ENCODE peak calls at places on chromosomes 2 and 18, in eight cellular contexts. S, M, L, E, O, F, T and G are unnamed samples.

GRCh38 chr2:31075393-31075792 is 62.8 kb downstream of the GALNT14 start:
- DNase-seq in M (no peak), O (no peak), T (no peak), L (no peak), S (no peak), F (no peak), E (no peak), G (no peak)

GRCh38 chr2:225173909-225174308 is 131.6 kb upstream of the DOCK10 start:
- DNase-seq in S (no peak), T (no peak), E (no peak), F (no peak), L (no peak), O (no peak), M (no peak), G (no peak)

GRCh38 chr2:204175552-204176271 is 239.1 kb downstream of the ICOS start:
- DNase-seq in M (no peak), T (no peak), F (no peak), L (no peak), E (no peak), O (no peak), S (no peak), G (peak; percentile 50)

GRCh38 chr2:61763605-61764034 is 90.2 kb downstream of the FAM161A start:
- DNase-seq in S (peak; percentile 84), L (peak; percentile 89), F (no peak), M (peak; percentile 84), O (peak; percentile 89), T (no peak), E (peak; percentile 83), G (peak; percentile 90)

GRCh38 chr2:3447789-3448317 is 68.4 kb downstream of the TRAPPC12 start:
- DNase-seq in E (no peak), S (no peak), M (no peak), O (no peak), T (no peak), F (no peak), L (no peak), G (peak; percentile 57)

GRCh38 chr2:96760986-96761832 is 507 bp downstream of the CNNM4 start:
- DNase-seq in L (peak; percentile 34), T (peak; percentile 67), M (no peak), F (peak; percentile 50), E (no peak), O (no peak), S (peak; percentile 72), G (no peak)

GRCh38 chr2:134122610-134123009 is 131.3 kb upstream of the MGAT5 start:
- DNase-seq in L (no peak), E (no peak), T (peak; percentile 6), O (no peak), M (no peak), F (peak; percentile 39), S (no peak), G (peak; percentile 28)

GRCh38 chr2:203667838-203668237 is 38.6 kb upstream of the CD28 start:
- DNase-seq in L (no peak), M (no peak), S (no peak), T (no peak), E (no peak), F (no peak), O (no peak), G (no peak)

GRCh38 chr18:25289040-25289631 is 62.8 kb downstream of the ZNF521 start:
- DNase-seq in F (no peak), S (peak; percentile 43), T (no peak), O (peak; percentile 91), M (no peak), E (no peak), L (peak; percentile 83), G (no peak)

GRCh38 chr2:167122389-167122788 is 234.1 kb downstream of the XIRP2 start:
- DNase-seq in T (no peak), O (no peak), L (no peak), S (no peak), E (no peak), M (no peak), F (no peak), G (no peak)

GRCh38 chr2:108542071-108542470 is 7.8 kb downstream of the LIMS1 start:
- DNase-seq in M (no peak), T (no peak), S (no peak), O (peak; percentile 63), E (no peak), F (no peak), L (peak; percentile 77), G (no peak)

GRCh38 chr18:43863180-43863579 is 585.9 kb upstream of the SYT4 start:
- DNase-seq in S (no peak), M (no peak), E (no peak), O (no peak), T (no peak), F (no peak), L (no peak), G (no peak)

GRCh38 chr2:225270861-225271260 is 128.6 kb upstream of the NYAP2 start:
- DNase-seq in T (no peak), M (no peak), E (no peak), L (peak; percentile 71), S (no peak), F (no peak), O (peak; percentile 53), G (peak; percentile 22)

GRCh38 chr2:74369976-74370375 is 10.1 kb downstream of the DCTN1 start:
- DNase-seq in L (no peak), F (no peak), S (no peak), M (no peak), T (no peak), E (no peak), O (no peak), G (no peak)

GRCh38 chr2:165959371-165959770 is 5.8 kb upstream of the TTC21B start:
- DNase-seq in L (no peak), T (no peak), M (no peak), E (no peak), F (no peak), O (no peak), S (no peak), G (no peak)

GRCh38 chr2:135586148-135586547 is 54.9 kb downstream of the R3HDM1 start:
- DNase-seq in M (no peak), F (no peak), O (peak; percentile 6), E (no peak), L (no peak), T (no peak), S (no peak), G (no peak)

GRCh38 chr2:175964195-175964594 is 37.9 kb downstream of the LNPK start:
- DNase-seq in E (no peak), F (no peak), O (no peak), S (no peak), M (no peak), T (no peak), L (no peak), G (peak; percentile 16)
- TF ChIP-seq CTCF in E (no peak), F (peak; percentile 46), O (no peak), S (no peak), M (peak; percentile 14), T (no peak), L (no peak), G (peak; percentile 35)

DNA sequence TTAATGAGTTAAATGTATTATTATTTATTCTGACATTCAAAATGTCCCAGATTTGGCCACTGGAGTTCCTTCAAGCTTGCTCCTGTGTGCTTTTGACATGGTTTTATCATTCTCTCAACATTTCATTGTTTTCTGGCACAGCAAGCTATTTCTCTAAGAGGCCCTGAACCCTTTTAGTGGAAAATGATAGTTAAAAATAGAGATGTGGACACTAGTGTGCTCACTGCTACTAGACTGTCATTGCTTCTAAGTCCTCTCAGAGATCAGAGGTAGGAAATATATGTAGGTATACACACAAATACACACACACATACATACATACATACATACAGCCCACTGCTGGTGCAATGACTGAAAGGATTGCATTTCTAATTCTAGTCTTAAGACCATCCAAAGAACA is 25.5 kb downstream of the WDPCP start:
- DNase-seq in L (no peak), S (no peak), O (no peak), M (no peak), E (no peak), T (no peak), F (no peak), G (no peak)
- H3K9me3 ChIP-seq in L (no peaks in the 10 kb centered on the region), S (peaks cover 16% of the 10 kb centered on the region), O (no peaks in the 10 kb centered on the region), M (no peaks in the 10 kb centered on the region), E (no peaks in the 10 kb centered on the region), T (peaks cover 11% of the 10 kb centered on the region), F (no peaks in the 10 kb centered on the region), G (peaks cover 6% of the 10 kb centered on the region)

DNA sequence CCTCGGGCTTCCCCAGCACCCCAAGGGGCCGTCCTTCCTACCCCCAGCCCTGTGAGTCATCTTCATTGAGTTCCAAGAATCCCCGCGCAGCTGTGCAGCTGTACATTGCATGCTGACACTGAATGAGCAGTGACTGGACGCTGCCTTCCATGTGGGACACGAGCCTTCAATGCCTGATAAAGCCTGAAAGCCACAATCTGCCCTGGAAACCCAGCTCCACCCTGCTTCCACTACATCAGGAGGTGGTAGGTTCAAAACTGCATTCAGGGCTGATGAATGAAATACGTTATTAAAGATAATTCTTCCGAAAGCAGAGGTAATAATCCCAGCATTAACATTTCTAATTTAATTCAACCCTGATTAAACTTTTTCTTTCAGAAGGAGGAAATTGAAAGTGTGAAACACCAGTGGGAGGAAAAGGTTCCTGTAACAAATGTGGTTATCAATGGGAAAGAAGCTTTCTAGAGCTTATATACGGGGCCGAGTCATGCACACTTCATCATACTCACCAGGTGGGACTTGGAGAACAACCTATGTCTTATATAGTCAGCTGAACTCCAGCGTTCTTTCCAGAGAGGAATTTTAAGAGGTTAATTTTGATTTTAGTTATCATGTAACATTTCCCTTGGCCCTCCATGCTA is 360.1 kb downstream of the LPIN1 start:
- DNase-seq in S (no peak), L (peak; percentile 99), T (no peak), F (no peak), O (peak; percentile 99), M (peak; percentile 17), E (peak; percentile 43), G (no peak)
- H3K27ac ChIP-seq in S (no peak overlapping the region), L (peak overlapping the region; percentile 37), T (no peak overlapping the region), F (no peak overlapping the region), O (no peak overlapping the region), M (no peak overlapping the region), E (no peak overlapping the region), G (no peak overlapping the region)

GRCh38 chr18:49162226-49162848 is 211.6 kb upstream of the SMAD7 start:
- DNase-seq in O (no peak), M (no peak), E (no peak), F (no peak), L (no peak), T (no peak), S (no peak), G (no peak)
- TF ChIP-seq CTCF in O (no peak), M (no peak), E (no peak), F (no peak), L (no peak), T (no peak), S (no peak), G (no peak)

DNA sequence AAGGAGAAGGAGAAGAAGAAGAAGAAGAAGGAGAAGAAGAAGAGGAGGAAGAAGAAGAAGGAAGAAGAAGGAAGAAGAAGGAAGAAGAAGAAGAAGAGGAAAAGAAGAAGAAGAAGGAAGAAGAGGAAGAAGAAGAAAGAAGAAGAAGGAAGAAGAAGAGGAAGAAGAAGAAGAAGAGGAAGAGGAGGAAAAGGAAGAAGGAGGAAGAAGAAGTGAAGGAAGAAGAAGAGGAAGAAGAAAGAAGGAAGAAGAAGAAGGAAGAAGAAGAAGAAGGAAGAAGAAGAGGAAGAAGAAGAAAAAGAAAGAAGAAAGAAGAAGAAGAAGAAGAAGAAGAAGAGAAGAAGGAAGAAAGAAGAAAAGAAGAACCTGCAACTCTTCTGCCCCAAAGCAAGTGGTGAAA is 942.0 kb downstream of the DPP10 start:
- DNase-seq in T (no peak), M (no peak), L (no peak), F (no peak), S (no peak), E (no peak), O (no peak), G (no peak)
- H3K9me3 ChIP-seq in T (no peaks in the 10 kb centered on the region), M (no peaks in the 10 kb centered on the region), L (no peaks in the 10 kb centered on the region), F (no peaks in the 10 kb centered on the region), S (no peaks in the 10 kb centered on the region), E (no peaks in the 10 kb centered on the region), O (peaks cover 2% of the 10 kb centered on the region), G (peaks cover 2% of the 10 kb centered on the region)

GRCh38 chr18:58046087-58046793 is 2.2 kb downstream of the NEDD4L start:
- DNase-seq in F (no peak), E (no peak), L (peak; percentile 21), O (no peak), M (no peak), S (no peak), T (no peak), G (no peak)
- H3K27ac ChIP-seq in F (no peak overlapping the region), E (no peak overlapping the region), L (no peak overlapping the region), O (peak overlapping the region; percentile 4), M (peak overlapping the region; percentile 75), S (peak overlapping the region; percentile 89), T (no peak overlapping the region), G (peak overlapping the region; percentile 85)